ENCODE peak calls at places on chromosomes 13 and 19, in four cellular contexts. One of them, this sample, is unnamed.

GRCh38 chr19:50705422-50706019 is 14.1 kb downstream of the SHANK1 start:
- DNase-seq in SJSA1: no peak
- DNase-seq in left ventricle myocardium inferior: no peak
- DNase-seq in CD8-positive, alpha-beta T cell: peak; percentile 35
- DNase-seq in this sample: no peak

GRCh38 chr19:28242317-28242927 is 970.5 kb downstream of the UQCRFS1 start:
- DNase-seq in CD8-positive, alpha-beta T cell: no peak
- DNase-seq in SJSA1: peak; percentile 18
- DNase-seq in left ventricle myocardium inferior: no peak
- DNase-seq in this sample: no peak

GRCh38 chr13:27401210-27401609 is 23.2 kb upstream of the GTF3A start:
- DNase-seq in SJSA1: no peak
- DNase-seq in CD8-positive, alpha-beta T cell: no peak
- DNase-seq in left ventricle myocardium inferior: peak; percentile 30
- DNase-seq in this sample: no peak

GRCh38 chr19:35449347-35450043 is 1.4 kb downstream of the FFAR2 start:
- DNase-seq in CD8-positive, alpha-beta T cell: no peak
- DNase-seq in SJSA1: no peak
- DNase-seq in left ventricle myocardium inferior: no peak
- DNase-seq in this sample: no peak

GRCh38 chr13:54733639-54734038 is 1705.0 kb downstream of the OLFM4 start:
- DNase-seq in SJSA1: no peak
- DNase-seq in left ventricle myocardium inferior: no peak
- DNase-seq in CD8-positive, alpha-beta T cell: no peak
- DNase-seq in this sample: no peak

GRCh38 chr13:97586941-97587340 is 153.0 kb downstream of the RAP2A start:
- DNase-seq in SJSA1: no peak
- DNase-seq in left ventricle myocardium inferior: no peak
- DNase-seq in CD8-positive, alpha-beta T cell: no peak
- DNase-seq in this sample: no peak

GRCh38 chr19:54577334-54577733 is 3.7 kb downstream of the LILRA2 start:
- DNase-seq in left ventricle myocardium inferior: no peak
- DNase-seq in CD8-positive, alpha-beta T cell: no peak
- DNase-seq in SJSA1: no peak
- DNase-seq in this sample: no peak

GRCh38 chr19:35495107-35496064 is 5.1 kb upstream of the KRTDAP start:
- DNase-seq in CD8-positive, alpha-beta T cell: peak; percentile 60
- DNase-seq in SJSA1: peak; percentile 45
- DNase-seq in left ventricle myocardium inferior: peak; percentile 63
- DNase-seq in this sample: peak; percentile 50

GRCh38 chr13:49810825-49811526 is 18.5 kb upstream of the KPNA3 start:
- DNase-seq in SJSA1: no peak
- DNase-seq in CD8-positive, alpha-beta T cell: no peak
- DNase-seq in left ventricle myocardium inferior: no peak
- DNase-seq in this sample: no peak

GRCh38 chr13:47110833-47111240 is 214.0 kb upstream of the HTR2A start:
- DNase-seq in left ventricle myocardium inferior: no peak
- DNase-seq in SJSA1: no peak
- DNase-seq in CD8-positive, alpha-beta T cell: no peak
- DNase-seq in this sample: no peak

GRCh38 chr19:35346193-35347052 is 1.3 kb upstream of the FFAR1 start:
- DNase-seq in left ventricle myocardium inferior: no peak
- DNase-seq in CD8-positive, alpha-beta T cell: peak; percentile 80
- DNase-seq in SJSA1: no peak
- DNase-seq in this sample: peak; percentile 73

GRCh38 chr19:2244486-2244885 is 4.6 kb upstream of the AMH start:
- DNase-seq in left ventricle myocardium inferior: no peak
- DNase-seq in SJSA1: no peak
- DNase-seq in CD8-positive, alpha-beta T cell: no peak
- DNase-seq in this sample: no peak

GRCh38 chr13:106917673-106918652 is 350.0 kb upstream of the ARGLU1 start:
- DNase-seq in CD8-positive, alpha-beta T cell: peak; percentile 37
- DNase-seq in SJSA1: peak; percentile 92
- DNase-seq in left ventricle myocardium inferior: peak; percentile 79
- DNase-seq in this sample: peak; percentile 43

GRCh38 chr19:38061294-38061693 is 154.3 kb downstream of the SIPA1L3 start:
- DNase-seq in CD8-positive, alpha-beta T cell: no peak
- DNase-seq in left ventricle myocardium inferior: no peak
- DNase-seq in SJSA1: peak; percentile 59
- DNase-seq in this sample: no peak

GRCh38 chr19:3805859-3806258 is 19.7 kb upstream of the MATK start:
- DNase-seq in CD8-positive, alpha-beta T cell: peak; percentile 15
- DNase-seq in SJSA1: no peak
- DNase-seq in left ventricle myocardium inferior: no peak
- DNase-seq in this sample: no peak

GRCh38 chr19:47306303-47306702 is 3.4 kb upstream of the C5AR1 start:
- DNase-seq in CD8-positive, alpha-beta T cell: no peak
- DNase-seq in left ventricle myocardium inferior: no peak
- DNase-seq in SJSA1: no peak
- DNase-seq in this sample: no peak

GRCh38 chr13:42478531-42479156 is 95.3 kb upstream of the TNFSF11 start:
- DNase-seq in CD8-positive, alpha-beta T cell: no peak
- DNase-seq in SJSA1: no peak
- DNase-seq in left ventricle myocardium inferior: no peak
- DNase-seq in this sample: no peak

GRCh38 chr19:18399008-18399407 is 1.6 kb upstream of the LRRC25 start:
- DNase-seq in CD8-positive, alpha-beta T cell: no peak
- DNase-seq in left ventricle myocardium inferior: no peak
- DNase-seq in SJSA1: peak; percentile 60
- DNase-seq in this sample: no peak

GRCh38 chr19:48900477-48901452 is 653 bp downstream of the NUCB1 start:
- DNase-seq in CD8-positive, alpha-beta T cell: no peak
- DNase-seq in left ventricle myocardium inferior: no peak
- DNase-seq in SJSA1: peak; percentile 39
- DNase-seq in this sample: no peak

GRCh38 chr19:23991170-23991569 is 76.5 kb downstream of the ZNF726 start:
- DNase-seq in SJSA1: no peak
- DNase-seq in CD8-positive, alpha-beta T cell: peak; percentile 36
- DNase-seq in left ventricle myocardium inferior: no peak
- DNase-seq in this sample: no peak
- H3K9me3 ChIP-seq in SJSA1: no peaks in the 10 kb centered on the region
- H3K9me3 ChIP-seq in CD8-positive, alpha-beta T cell: no peaks in the 10 kb centered on the region
- H3K9me3 ChIP-seq in left ventricle myocardium inferior: peaks cover 4% of the 10 kb centered on the region
- H3K9me3 ChIP-seq in this sample: no peaks in the 10 kb centered on the region

GRCh38 chr19:56769650-56770049 is 70.9 kb downstream of the PEG3 start:
- DNase-seq in left ventricle myocardium inferior: no peak
- DNase-seq in CD8-positive, alpha-beta T cell: no peak
- DNase-seq in SJSA1: no peak
- DNase-seq in this sample: no peak
- H3K9me3 ChIP-seq in left ventricle myocardium inferior: peaks cover 2% of the 10 kb centered on the region
- H3K9me3 ChIP-seq in CD8-positive, alpha-beta T cell: no peaks in the 10 kb centered on the region
- H3K9me3 ChIP-seq in SJSA1: peaks cover 24% of the 10 kb centered on the region
- H3K9me3 ChIP-seq in this sample: peaks cover 4% of the 10 kb centered on the region

GRCh38 chr13:20767309-20767943 is 6.3 kb downstream of the EEF1AKMT1 start:
- DNase-seq in CD8-positive, alpha-beta T cell: no peak
- DNase-seq in left ventricle myocardium inferior: no peak
- DNase-seq in SJSA1: no peak
- DNase-seq in this sample: no peak
- H3K9me3 ChIP-seq in CD8-positive, alpha-beta T cell: peaks cover 7% of the 10 kb centered on the region
- H3K9me3 ChIP-seq in left ventricle myocardium inferior: peaks cover 34% of the 10 kb centered on the region
- H3K9me3 ChIP-seq in SJSA1: no peaks in the 10 kb centered on the region
- H3K9me3 ChIP-seq in this sample: no peaks in the 10 kb centered on the region

DNA sequence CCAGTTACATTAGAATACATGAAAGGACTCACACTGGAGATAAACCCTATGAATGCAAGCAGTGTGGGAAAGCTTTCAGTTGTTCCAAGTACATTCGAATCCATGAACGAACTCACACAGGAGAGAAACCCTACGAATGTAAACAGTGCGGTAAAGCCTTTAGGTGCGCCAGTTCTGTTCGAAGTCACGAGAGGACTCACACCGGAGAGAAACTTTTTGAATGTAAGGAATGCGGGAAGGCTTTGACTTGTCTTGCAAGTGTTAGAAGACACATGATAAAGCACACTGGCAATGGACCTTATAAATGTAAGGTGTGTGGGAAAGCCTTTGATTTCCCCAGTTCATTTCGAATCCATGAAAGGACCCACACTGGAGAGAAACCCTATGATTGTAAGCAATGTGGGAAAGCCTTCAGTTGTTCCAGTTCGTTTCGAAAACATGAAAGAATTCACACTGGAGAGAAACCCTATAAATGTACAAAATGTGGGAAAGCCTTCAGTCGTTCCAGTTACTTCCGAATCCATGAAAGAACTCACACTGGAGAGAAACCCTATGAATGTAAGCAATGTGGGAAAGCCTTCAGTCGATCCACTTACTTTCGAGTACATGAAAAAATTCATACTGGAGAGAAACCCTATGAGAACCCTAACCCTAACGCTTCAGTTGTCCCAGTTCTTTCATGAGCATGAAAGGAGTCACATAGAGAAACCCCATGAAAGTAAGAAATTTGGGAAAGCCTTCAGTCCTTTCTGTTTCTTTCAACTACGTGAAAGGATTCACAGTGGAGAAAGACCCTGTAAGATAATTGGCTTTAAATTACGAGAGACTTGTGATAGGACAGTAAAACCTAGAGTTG is 20.2 kb downstream of the ZNF627 start:
- DNase-seq in CD8-positive, alpha-beta T cell: no peak
- DNase-seq in SJSA1: no peak
- DNase-seq in left ventricle myocardium inferior: no peak
- DNase-seq in this sample: no peak
- H3K9me3 ChIP-seq in CD8-positive, alpha-beta T cell: peaks cover 32% of the 10 kb centered on the region
- H3K9me3 ChIP-seq in SJSA1: peaks cover 52% of the 10 kb centered on the region
- H3K9me3 ChIP-seq in left ventricle myocardium inferior: peaks cover 30% of the 10 kb centered on the region
- H3K9me3 ChIP-seq in this sample: peaks cover 26% of the 10 kb centered on the region

GRCh38 chr13:110404321-110404720 is 97.2 kb downstream of the COL4A2 start:
- DNase-seq in CD8-positive, alpha-beta T cell: no peak
- DNase-seq in SJSA1: no peak
- DNase-seq in left ventricle myocardium inferior: no peak
- DNase-seq in this sample: no peak

GRCh38 chr13:110407531-110407930 is 100.4 kb downstream of the COL4A2 start:
- DNase-seq in left ventricle myocardium inferior: no peak
- DNase-seq in SJSA1: peak; percentile 52
- DNase-seq in CD8-positive, alpha-beta T cell: no peak
- DNase-seq in this sample: no peak

GRCh38 chr13:110407021-110407420 is 99.9 kb downstream of the COL4A2 start:
- DNase-seq in SJSA1: no peak
- DNase-seq in CD8-positive, alpha-beta T cell: no peak
- DNase-seq in left ventricle myocardium inferior: no peak
- DNase-seq in this sample: no peak

GRCh38 chr13:110403721-110404120 is 96.6 kb downstream of the COL4A2 start:
- DNase-seq in SJSA1: no peak
- DNase-seq in CD8-positive, alpha-beta T cell: no peak
- DNase-seq in left ventricle myocardium inferior: no peak
- DNase-seq in this sample: no peak

DNA sequence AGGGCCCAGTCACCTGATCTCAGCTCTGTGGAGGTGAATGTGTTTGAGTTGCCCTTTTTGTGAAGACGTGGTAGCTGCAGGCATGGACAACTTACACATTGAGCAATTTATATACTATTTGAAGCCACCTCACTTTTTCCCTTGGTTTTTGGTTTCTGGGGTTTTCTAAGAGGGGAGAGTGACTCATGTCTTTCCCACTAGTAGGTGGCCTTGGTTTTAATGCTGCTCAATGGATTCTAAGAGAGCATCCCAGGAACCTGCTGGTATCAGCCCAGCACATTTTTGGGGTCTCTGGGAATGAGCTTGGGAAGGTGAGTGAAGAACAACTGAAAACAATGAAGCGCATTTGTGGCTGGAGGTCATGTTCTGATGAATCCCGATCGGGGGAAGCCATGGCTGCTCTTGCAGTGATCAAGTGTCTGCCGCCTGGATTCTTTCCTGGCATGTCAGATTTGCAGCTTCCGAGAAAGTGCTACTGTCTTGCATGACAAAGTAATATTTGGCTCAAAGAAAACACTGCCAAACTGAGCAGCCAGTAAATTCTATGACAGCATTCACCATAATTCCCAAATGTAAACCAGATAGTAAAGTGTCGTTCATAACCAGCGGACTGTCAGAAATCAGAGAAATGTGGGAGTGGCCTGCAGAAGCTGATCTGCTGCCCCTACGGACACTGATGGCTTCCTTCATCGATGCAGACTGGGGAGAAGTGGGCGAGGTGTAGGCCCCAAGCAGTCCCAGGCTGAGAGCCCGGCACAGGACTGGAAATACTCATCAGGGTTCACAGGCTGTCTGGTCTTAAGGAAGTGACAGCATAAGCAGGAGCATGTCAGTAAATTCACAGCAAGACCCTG is 98.7 kb downstream of the COL4A2 start:
- DNase-seq in left ventricle myocardium inferior: no peak
- DNase-seq in SJSA1: peak; percentile 99
- DNase-seq in CD8-positive, alpha-beta T cell: no peak
- DNase-seq in this sample: no peak
- H3K9me3 ChIP-seq in left ventricle myocardium inferior: no peaks in the 10 kb centered on the region
- H3K9me3 ChIP-seq in SJSA1: no peaks in the 10 kb centered on the region
- H3K9me3 ChIP-seq in CD8-positive, alpha-beta T cell: no peaks in the 10 kb centered on the region
- H3K9me3 ChIP-seq in this sample: no peaks in the 10 kb centered on the region

GRCh38 chr19:9295411-9295849 is 14.2 kb downstream of the ZNF699 start:
- DNase-seq in CD8-positive, alpha-beta T cell: no peak
- DNase-seq in left ventricle myocardium inferior: no peak
- DNase-seq in SJSA1: peak; percentile 6
- DNase-seq in this sample: no peak

DNA sequence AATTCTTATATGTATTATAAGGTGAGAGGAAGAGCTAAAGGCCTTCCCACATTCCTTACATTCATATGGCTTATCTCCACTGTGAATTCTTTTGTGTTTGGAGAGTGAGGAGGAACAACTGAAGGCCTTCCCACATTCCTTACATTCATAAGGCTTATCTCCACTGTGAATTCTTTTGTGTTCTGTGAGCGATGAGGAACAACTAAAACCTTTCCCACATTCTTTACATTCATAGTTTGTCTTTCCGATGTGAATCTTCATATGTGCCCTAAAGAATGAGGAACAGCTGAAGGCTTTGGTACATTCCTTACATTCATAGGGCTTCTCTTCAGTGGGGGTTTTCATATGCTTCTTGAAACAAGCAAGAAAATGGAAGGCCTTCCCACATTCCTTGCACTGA is 13.3 kb downstream of the ZNF699 start:
- DNase-seq in CD8-positive, alpha-beta T cell: no peak
- DNase-seq in left ventricle myocardium inferior: no peak
- DNase-seq in SJSA1: no peak
- DNase-seq in this sample: no peak
- H3K9me3 ChIP-seq in CD8-positive, alpha-beta T cell: peaks cover 64% of the 10 kb centered on the region
- H3K9me3 ChIP-seq in left ventricle myocardium inferior: peaks cover 100% of the 10 kb centered on the region
- H3K9me3 ChIP-seq in SJSA1: peaks cover 43% of the 10 kb centered on the region
- H3K9me3 ChIP-seq in this sample: peaks cover 67% of the 10 kb centered on the region

This sample was measured in T-helper 17 cell.